ENCODE peak calls at places on chromosomes 11 and 22, in seven cellular contexts. Z is fibroblast of mammary gland, A is adrenal gland, E is dorsolateral prefrontal cortex, Q is K562, G is GM12865, O is Calu3. V is an unnamed sample.

GRCh38 chr11:63532150-63532549 is 4.5 kb upstream of the PLAAT4 start:
- DNase-seq in Q (no peak), Z (no peak), A (no peak), G (no peak), E (no peak), O (no peak), V (no peak)

GRCh38 chr11:35247428-35247827 is 108.5 kb downstream of the CD44 start:
- DNase-seq in O (no peak), A (no peak), E (no peak), Z (no peak), G (no peak), Q (no peak), V (no peak)

GRCh38 chr22:23678133-23678532 is 12.7 kb upstream of the RGL4 start:
- DNase-seq in A (no peak), Q (no peak), G (no peak), E (no peak), Z (no peak), O (no peak), V (no peak)

GRCh38 chr11:3890806-3891205 is 35.3 kb downstream of the STIM1 start:
- DNase-seq in Q (no peak), O (no peak), E (no peak), A (no peak), G (no peak), Z (no peak), V (no peak)

GRCh38 chr11:68741536-68741935 is 9.8 kb downstream of the TESMIN start:
- DNase-seq in O (no peak), E (no peak), Q (no peak), G (no peak), A (no peak), Z (no peak), V (no peak)

GRCh38 chr22:34105461-34106062 is 185.3 kb upstream of the LARGE1 start:
- DNase-seq in Z (peak), G (peak), O (peak), Q (peak), E (peak), A (peak), V (no peak)

GRCh38 chr11:103433380-103433779 is 324.2 kb downstream of the DYNC2H1 start:
- DNase-seq in E (no peak), G (no peak), O (no peak), Z (peak), Q (no peak), A (no peak), V (peak)

GRCh38 chr11:131668867-131669780 is 298.7 kb downstream of the NTM start:
- DNase-seq in Q (peak), Z (peak), E (no peak), A (no peak), O (peak), G (peak), V (peak)

GRCh38 chr11:50187220-50187619 is 154.5 kb downstream of the OR4C45 start:
- DNase-seq in Z (peak), Q (no peak), A (no peak), E (no peak), O (no peak), G (no peak), V (no peak)

GRCh38 chr22:40044102-40044869 is 49.5 kb downstream of the FAM83F start:
- DNase-seq in Z (peak), Q (peak), O (peak), E (peak), G (peak), A (peak), V (peak)

GRCh38 chr22:49954991-49955580 is 5.5 kb upstream of the PIM3 start:
- DNase-seq in Z (no peak), O (no peak), Q (no peak), G (no peak), A (no peak), E (no peak), V (no peak)

GRCh38 chr11:98601181-98601773 is 419.5 kb upstream of the CNTN5 start:
- DNase-seq in E (no peak), O (no peak), Z (no peak), Q (no peak), G (no peak), A (no peak), V (no peak)

GRCh38 chr22:44107341-44107740 is 73.4 kb upstream of the PARVG start:
- DNase-seq in O (no peak), Z (no peak), A (no peak), G (no peak), Q (no peak), E (no peak), V (no peak)

DNA sequence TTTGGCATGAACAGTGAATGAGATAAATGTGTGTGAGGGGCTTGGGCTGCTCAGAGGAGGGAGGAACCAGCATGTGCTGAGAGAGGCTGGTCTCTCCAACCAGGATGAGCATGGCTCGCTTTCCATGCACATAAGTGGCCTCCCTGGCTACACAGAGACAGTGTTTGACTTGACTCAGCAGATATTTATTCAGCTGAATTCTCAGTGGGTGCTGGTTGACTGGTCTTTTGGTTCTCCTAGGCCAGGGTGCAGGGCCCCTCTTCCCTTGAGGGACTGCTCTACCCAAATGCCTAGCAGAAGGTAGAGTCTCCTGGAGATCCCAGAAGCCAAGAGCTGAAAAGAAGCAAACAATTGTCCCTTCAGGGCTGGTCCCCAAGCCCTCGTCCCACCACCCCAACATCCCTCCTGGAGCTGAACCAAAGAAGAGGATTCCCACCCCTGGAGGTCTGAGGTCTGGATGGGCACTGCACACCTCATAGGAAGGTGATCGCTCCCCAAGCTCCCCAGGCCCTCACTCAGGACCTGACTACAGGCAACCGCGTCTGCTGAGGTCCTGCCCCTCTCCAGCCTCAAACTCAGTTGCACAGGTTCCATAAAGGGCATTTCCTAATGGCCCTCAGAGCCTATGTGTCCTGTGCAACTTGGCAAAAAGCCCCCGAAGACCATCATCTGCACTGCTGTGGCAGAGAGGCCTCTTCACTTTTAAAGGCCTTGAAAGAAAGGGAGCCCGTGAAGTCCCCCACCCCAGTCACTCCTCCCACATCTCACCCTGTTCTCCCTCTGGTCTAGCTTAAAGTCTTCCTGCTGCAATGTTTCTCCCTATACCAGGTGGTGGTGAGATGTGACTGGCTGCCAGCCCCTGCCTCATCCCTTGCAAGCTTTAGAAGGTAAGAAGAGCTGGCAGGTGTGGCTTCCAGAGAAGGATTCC is 3.5 kb upstream of the TRIM29 start:
- DNase-seq in E (no peak), G (no peak), Z (no peak), A (no peak), O (no peak), Q (no peak), V (no peak)
- TF ChIP-seq CTCF in E (no peak), G (no peak), Z (no peak), A (no peak), O (no peak), Q (no peak), V (no peak)

GRCh38 chr11:77035041-77035440 is 843 bp downstream of the B3GNT6 start:
- DNase-seq in Z (no peak), O (no peak), G (no peak), Q (no peak), A (no peak), E (no peak), V (no peak)
- TF ChIP-seq CTCF in Z (no peak), O (no peak), G (no peak), Q (no peak), A (no peak), E (no peak), V (no peak)

GRCh38 chr22:32122899-32123298 is 36.2 kb downstream of the C22orf42 start:
- DNase-seq in G (no peak), O (no peak), Q (no peak), Z (no peak), E (no peak), A (no peak), V (no peak)

GRCh38 chr22:32127904-32128303 is 31.2 kb downstream of the C22orf42 start:
- DNase-seq in Q (peak), A (no peak), Z (no peak), E (no peak), G (no peak), O (no peak), V (no peak)

GRCh38 chr22:32119568-32120235 is 39.4 kb downstream of the C22orf42 start:
- DNase-seq in Z (no peak), G (no peak), O (no peak), E (no peak), Q (no peak), A (no peak), V (no peak)

GRCh38 chr22:32120603-32121002 is 38.5 kb downstream of the C22orf42 start:
- DNase-seq in E (no peak), G (no peak), Q (no peak), A (no peak), Z (no peak), O (no peak), V (no peak)

DNA sequence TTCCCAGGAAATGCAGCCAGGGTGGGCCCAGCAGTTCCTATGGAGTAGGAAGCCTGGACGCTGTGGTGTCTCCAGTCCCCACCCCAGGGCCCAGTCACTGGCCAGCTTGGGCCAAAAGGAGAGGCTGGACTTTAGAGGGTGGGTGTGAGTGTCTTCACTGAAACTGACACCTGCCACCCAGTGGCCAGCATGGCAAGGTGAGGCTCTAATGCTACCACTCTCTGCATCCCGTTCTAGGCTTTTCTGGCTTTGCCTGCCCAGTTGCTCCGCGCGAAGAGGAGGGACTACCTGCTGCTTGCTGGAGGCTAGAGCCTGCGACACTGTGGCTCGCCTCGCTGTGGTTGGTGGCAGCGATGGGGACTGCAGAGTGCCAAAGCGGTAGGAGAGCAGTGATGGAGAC is 35.4 kb downstream of the C22orf42 start:
- DNase-seq in E (no peak), G (no peak), A (no peak), Q (no peak), Z (no peak), O (peak), V (no peak)
- TF ChIP-seq CTCF in E (no peak), G (no peak), A (no peak), Q (no peak), Z (no peak), O (no peak), V (no peak)

DNA sequence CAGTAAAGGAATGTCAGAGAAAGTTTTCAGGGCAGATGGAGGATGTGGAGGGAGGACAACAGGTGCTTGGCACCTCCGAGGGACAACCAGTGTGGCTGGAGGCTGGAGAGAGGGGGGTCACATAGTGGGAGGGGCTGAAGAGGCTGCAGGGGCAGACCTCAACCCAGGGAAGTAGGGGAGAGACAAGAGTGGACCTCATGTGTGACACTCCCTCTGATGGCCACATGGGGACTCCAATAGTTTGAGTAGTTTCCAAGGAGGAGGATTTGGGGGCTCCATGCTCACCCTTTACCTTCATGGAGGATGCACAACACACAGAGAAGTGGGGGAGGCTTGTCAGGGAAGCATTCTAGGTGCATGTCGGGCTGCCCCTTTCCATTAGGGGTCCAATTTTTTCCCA is 35.1 kb upstream of the ASPHD2 start:
- DNase-seq in O (no peak), Q (no peak), E (no peak), A (no peak), Z (no peak), G (no peak), V (no peak)
- TF ChIP-seq CTCF in O (peak), Q (no peak), E (no peak), A (no peak), Z (peak), G (peak), V (no peak)

GRCh38 chr11:119100246-119100959 is 1.2 kb downstream of the DPAGT1 start:
- DNase-seq in E (no peak), Z (peak), Q (peak), O (peak), A (no peak), G (no peak), V (peak)
- TF ChIP-seq CTCF in E (peak), Z (peak), Q (peak), O (peak), A (peak), G (peak), V (peak)

GRCh38 chr11:59142530-59143507 is at the start of gene FAM111A:
- DNase-seq in Z (peak), G (peak), A (peak), E (peak), Q (peak), O (peak), V (peak)
- TF ChIP-seq CTCF in Z (no peak), G (peak), A (no peak), E (peak), Q (peak), O (peak), V (peak)

DNA sequence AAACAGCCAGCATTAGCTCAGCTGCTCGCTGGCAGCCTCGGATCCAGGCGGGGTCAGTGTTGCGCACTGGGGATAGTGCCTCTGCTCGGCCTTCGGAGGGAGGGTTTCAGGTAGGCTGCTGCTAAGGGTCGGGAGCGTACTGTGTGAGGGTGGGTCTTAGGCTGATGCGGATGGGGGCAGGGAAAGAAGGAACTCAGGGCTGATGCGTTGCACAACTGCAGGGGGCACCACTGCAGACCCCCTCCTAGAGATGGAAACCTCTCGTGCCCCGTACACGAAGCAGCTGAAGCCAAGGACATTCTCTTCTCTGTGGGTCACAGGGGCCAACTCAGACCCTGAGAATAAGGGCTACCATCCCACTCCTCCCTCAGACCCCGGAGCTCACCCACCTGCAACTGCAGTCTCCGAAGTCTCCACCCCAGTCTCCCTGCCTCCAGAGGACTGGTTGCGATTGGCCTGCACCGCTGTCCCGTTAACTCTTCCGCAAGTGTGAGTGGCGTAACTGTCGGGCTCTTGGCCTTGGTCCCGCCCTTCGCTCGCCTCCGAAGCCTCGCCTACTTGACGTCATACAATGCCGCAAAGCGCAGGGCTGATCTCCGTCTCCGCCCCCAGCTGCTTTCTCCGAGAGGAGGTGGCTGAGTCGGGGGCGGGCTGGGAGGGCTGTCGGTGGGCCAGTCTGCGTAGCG is at the start of gene KBTBD3:
- DNase-seq in A (peak), Q (peak), O (peak), G (peak), E (peak), Z (peak), V (peak)
- TF ChIP-seq CTCF in A (peak), Q (peak), O (no peak), G (peak), E (no peak), Z (peak), V (peak)

GRCh38 chr11:14041040-14041439 is 78.5 kb downstream of the SPON1 start:
- DNase-seq in Q (peak), Z (peak), E (no peak), A (no peak), G (no peak), O (no peak), V (no peak)
- TF ChIP-seq CTCF in Q (peak), Z (peak), E (no peak), A (no peak), G (no peak), O (peak), V (no peak)

V was measured in foreskin fibroblast.